ENCODE peak calls at places on chromosomes 16 and 17, in four cellular contexts. One of them, this sample, is unnamed.

GRCh38 chr17:30477758-30478115 is 529 bp downstream of the GOSR1 start:
- DNase-seq in HL-60: peak; percentile 5
- DNase-seq in K562: no peak
- DNase-seq in GM12878: no peak
- DNase-seq in this sample: peak; percentile 18

GRCh38 chr16:89395150-89396142 is 94.9 kb downstream of the ANKRD11 start:
- DNase-seq in GM12878: no peak
- DNase-seq in HL-60: no peak
- DNase-seq in K562: no peak
- DNase-seq in this sample: no peak

GRCh38 chr17:8859029-8859803 is 8.3 kb downstream of the PIK3R6 start:
- DNase-seq in HL-60: peak; percentile 40
- DNase-seq in GM12878: no peak
- DNase-seq in K562: no peak
- DNase-seq in this sample: no peak

GRCh38 chr17:65131946-65132345 is 5.2 kb upstream of the RGS9 start:
- DNase-seq in K562: no peak
- DNase-seq in GM12878: no peak
- DNase-seq in HL-60: no peak
- DNase-seq in this sample: no peak

GRCh38 chr17:8380049-8380448 is 2.9 kb downstream of the RPL26 start:
- DNase-seq in GM12878: no peak
- DNase-seq in HL-60: no peak
- DNase-seq in K562: no peak
- DNase-seq in this sample: no peak

GRCh38 chr17:49898547-49899490 is 51.0 kb upstream of the TAC4 start:
- DNase-seq in GM12878: no peak
- DNase-seq in HL-60: no peak
- DNase-seq in K562: peak; percentile 60
- DNase-seq in this sample: no peak

GRCh38 chr17:55693244-55694216 is 29.1 kb downstream of the TMEM100 start:
- DNase-seq in HL-60: peak; percentile 29
- DNase-seq in GM12878: no peak
- DNase-seq in K562: no peak
- DNase-seq in this sample: no peak

GRCh38 chr17:75288784-75289121 is 480 bp downstream of the SLC25A19 start:
- DNase-seq in GM12878: no peak
- DNase-seq in K562: peak; percentile 55
- DNase-seq in HL-60: peak; percentile 74
- DNase-seq in this sample: no peak

GRCh38 chr16:83705856-83706255 is 101.9 kb upstream of the HSBP1 start:
- DNase-seq in GM12878: no peak
- DNase-seq in HL-60: no peak
- DNase-seq in K562: no peak
- DNase-seq in this sample: no peak

GRCh38 chr17:32871736-32872135 is 5.2 kb downstream of the MYO1D start:
- DNase-seq in K562: no peak
- DNase-seq in HL-60: peak; percentile 29
- DNase-seq in GM12878: no peak
- DNase-seq in this sample: no peak

GRCh38 chr17:75398279-75398678 is 7.2 kb downstream of the GRB2 start:
- DNase-seq in K562: no peak
- DNase-seq in HL-60: no peak
- DNase-seq in GM12878: no peak
- DNase-seq in this sample: no peak

GRCh38 chr16:89337965-89338364 is 120.5 kb downstream of the ZNF778 start:
- DNase-seq in HL-60: no peak
- DNase-seq in GM12878: no peak
- DNase-seq in K562: no peak
- DNase-seq in this sample: no peak

GRCh38 chr17:7413346-7413985 is 5.8 kb downstream of the NLGN2 start:
- DNase-seq in GM12878: no peak
- DNase-seq in HL-60: no peak
- DNase-seq in K562: no peak
- DNase-seq in this sample: no peak

GRCh38 chr17:62627904-62628603 is 584 bp downstream of the MRC2 start:
- DNase-seq in GM12878: no peak
- DNase-seq in HL-60: peak; percentile 65
- DNase-seq in K562: peak; percentile 40
- DNase-seq in this sample: peak; percentile 64

GRCh38 chr16:892536-893255 is 78.1 kb downstream of the LMF1 start:
- DNase-seq in GM12878: no peak
- DNase-seq in HL-60: no peak
- DNase-seq in K562: peak; percentile 49
- DNase-seq in this sample: no peak

GRCh38 chr17:76593964-76594363 is 8.3 kb upstream of the ST6GALNAC2 start:
- DNase-seq in HL-60: no peak
- DNase-seq in K562: no peak
- DNase-seq in GM12878: no peak
- DNase-seq in this sample: no peak

GRCh38 chr16:81987706-81988105 is 23.6 kb downstream of the SDR42E1 start:
- DNase-seq in GM12878: no peak
- DNase-seq in K562: no peak
- DNase-seq in HL-60: no peak
- DNase-seq in this sample: no peak

GRCh38 chr16:69767459-69768229 is 5.5 kb downstream of the WWP2 start:
- DNase-seq in GM12878: no peak
- DNase-seq in HL-60: no peak
- DNase-seq in K562: no peak
- DNase-seq in this sample: no peak

GRCh38 chr17:44522883-44523671 is 19.9 kb upstream of the GPATCH8 start:
- DNase-seq in HL-60: peak; percentile 87
- DNase-seq in GM12878: peak; percentile 46
- DNase-seq in K562: peak; percentile 81
- DNase-seq in this sample: peak; percentile 65

GRCh38 chr17:14201087-14201486 is 35.6 kb downstream of the CDRT15 start:
- DNase-seq in K562: no peak
- DNase-seq in GM12878: no peak
- DNase-seq in HL-60: peak; percentile 8
- DNase-seq in this sample: no peak

GRCh38 chr17:17824119-17824779 is 12.5 kb downstream of the SREBF1 start:
- DNase-seq in K562: no peak
- DNase-seq in GM12878: no peak
- DNase-seq in HL-60: no peak
- DNase-seq in this sample: no peak

GRCh38 chr17:301681-302299 is 50.8 kb downstream of the RPH3AL start:
- DNase-seq in K562: no peak
- DNase-seq in GM12878: no peak
- DNase-seq in HL-60: peak; percentile 38
- DNase-seq in this sample: no peak

GRCh38 chr17:76824103-76824502 is 44.1 kb upstream of the MGAT5B start:
- DNase-seq in HL-60: no peak
- DNase-seq in GM12878: no peak
- DNase-seq in K562: no peak
- DNase-seq in this sample: no peak

GRCh38 chr16:30694926-30695678 is 3.9 kb upstream of the SRCAP start:
- DNase-seq in GM12878: no peak
- DNase-seq in HL-60: no peak
- DNase-seq in K562: no peak
- DNase-seq in this sample: no peak

GRCh38 chr16:64211306-64211705 is 910.6 kb downstream of the CDH11 start:
- DNase-seq in GM12878: no peak
- DNase-seq in HL-60: no peak
- DNase-seq in K562: no peak
- DNase-seq in this sample: no peak

GRCh38 chr17:61474235-61474927 is 22.2 kb downstream of the TBX4 start:
- DNase-seq in K562: no peak
- DNase-seq in GM12878: no peak
- DNase-seq in HL-60: no peak
- DNase-seq in this sample: no peak

GRCh38 chr16:57252148-57252721 is 7.2 kb downstream of the ARL2BP start:
- DNase-seq in K562: no peak
- DNase-seq in GM12878: no peak
- DNase-seq in HL-60: no peak
- DNase-seq in this sample: no peak

GRCh38 chr17:79695293-79696158 is 35.2 kb upstream of the ENPP7 start:
- DNase-seq in K562: no peak
- DNase-seq in HL-60: no peak
- DNase-seq in GM12878: no peak
- DNase-seq in this sample: no peak

GRCh38 chr16:24909856-24910255 is 64.1 kb downstream of the SLC5A11 start:
- DNase-seq in K562: no peak
- DNase-seq in GM12878: no peak
- DNase-seq in HL-60: no peak
- DNase-seq in this sample: no peak

GRCh38 chr16:53892155-53892554 is 188.2 kb downstream of the FTO start:
- DNase-seq in HL-60: peak; percentile 50
- DNase-seq in K562: peak; percentile 41
- DNase-seq in GM12878: no peak
- DNase-seq in this sample: no peak

GRCh38 chr17:67265620-67266019 is 20.6 kb upstream of the HELZ start:
- DNase-seq in HL-60: no peak
- DNase-seq in K562: no peak
- DNase-seq in GM12878: no peak
- DNase-seq in this sample: no peak

DNA sequence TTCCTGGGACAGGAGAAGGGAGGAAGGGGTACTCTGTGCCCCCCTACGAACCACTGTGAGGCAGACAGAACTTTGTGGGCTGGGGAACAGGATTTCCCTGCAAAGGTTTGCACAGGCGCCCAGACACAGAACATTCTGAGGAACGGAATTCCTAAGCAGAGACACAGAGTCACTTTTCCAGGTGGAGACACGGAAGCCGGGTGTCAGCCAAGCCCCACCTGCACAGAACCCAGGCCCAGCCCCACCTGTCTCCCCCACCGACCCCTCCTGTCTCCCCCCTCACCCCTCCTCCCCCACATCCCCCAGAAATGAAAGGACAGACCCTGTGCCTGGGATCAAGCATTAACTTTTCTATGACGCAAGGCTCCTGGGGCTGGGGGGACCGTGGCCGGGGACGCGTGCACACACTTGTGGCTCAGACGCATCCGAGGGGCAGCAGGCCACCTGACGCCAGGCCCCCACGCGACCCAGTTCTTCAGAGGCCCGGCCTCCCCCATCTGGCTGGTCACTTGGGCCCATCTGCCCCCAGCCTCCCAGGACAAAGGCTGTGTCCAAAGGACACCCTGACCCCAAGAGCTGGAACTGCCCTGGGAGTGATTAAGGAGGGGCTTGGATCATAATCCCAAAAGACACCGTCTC is 14.1 kb upstream of the PVALEF start:
- DNase-seq in K562: no peak
- DNase-seq in GM12878: no peak
- DNase-seq in HL-60: no peak
- DNase-seq in this sample: no peak
- TF ChIP-seq SPI1 in K562: no peak
- TF ChIP-seq SPI1 in GM12878: no peak
- TF ChIP-seq SPI1 in HL-60: no peak
- TF ChIP-seq SPI1 in this sample: no peak

GRCh38 chr17:83052241-83052564 is 27.2 kb upstream of the METRNL start:
- DNase-seq in HL-60: no peak
- DNase-seq in GM12878: no peak
- DNase-seq in K562: no peak
- DNase-seq in this sample: no peak
- TF ChIP-seq SPI1 in HL-60: no peak
- TF ChIP-seq SPI1 in GM12878: no peak
- TF ChIP-seq SPI1 in K562: no peak
- TF ChIP-seq SPI1 in this sample: no peak

DNA sequence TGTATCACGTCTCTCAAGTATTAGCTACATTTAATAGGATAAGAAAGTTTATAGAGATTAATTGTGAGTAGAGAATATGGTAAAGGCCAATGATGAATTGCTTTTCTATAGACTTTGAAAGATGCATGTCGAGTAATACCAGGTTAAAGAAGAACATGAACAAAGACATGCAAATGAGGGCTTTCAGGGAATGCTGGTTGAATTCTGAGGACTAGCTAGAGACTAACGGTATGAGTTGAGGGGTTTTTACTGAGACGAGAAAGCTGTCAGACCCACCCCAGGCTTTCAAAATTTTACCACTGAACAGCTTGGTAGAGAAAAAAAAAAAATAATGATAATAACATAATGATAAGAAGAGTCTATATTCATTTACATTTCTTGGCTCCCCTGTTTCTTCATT is 796.0 kb upstream of the CDH8 start:
- DNase-seq in GM12878: no peak
- DNase-seq in HL-60: no peak
- DNase-seq in K562: no peak
- DNase-seq in this sample: no peak
- TF ChIP-seq SPI1 in GM12878: no peak
- TF ChIP-seq SPI1 in HL-60: no peak
- TF ChIP-seq SPI1 in K562: no peak
- TF ChIP-seq SPI1 in this sample: no peak

DNA sequence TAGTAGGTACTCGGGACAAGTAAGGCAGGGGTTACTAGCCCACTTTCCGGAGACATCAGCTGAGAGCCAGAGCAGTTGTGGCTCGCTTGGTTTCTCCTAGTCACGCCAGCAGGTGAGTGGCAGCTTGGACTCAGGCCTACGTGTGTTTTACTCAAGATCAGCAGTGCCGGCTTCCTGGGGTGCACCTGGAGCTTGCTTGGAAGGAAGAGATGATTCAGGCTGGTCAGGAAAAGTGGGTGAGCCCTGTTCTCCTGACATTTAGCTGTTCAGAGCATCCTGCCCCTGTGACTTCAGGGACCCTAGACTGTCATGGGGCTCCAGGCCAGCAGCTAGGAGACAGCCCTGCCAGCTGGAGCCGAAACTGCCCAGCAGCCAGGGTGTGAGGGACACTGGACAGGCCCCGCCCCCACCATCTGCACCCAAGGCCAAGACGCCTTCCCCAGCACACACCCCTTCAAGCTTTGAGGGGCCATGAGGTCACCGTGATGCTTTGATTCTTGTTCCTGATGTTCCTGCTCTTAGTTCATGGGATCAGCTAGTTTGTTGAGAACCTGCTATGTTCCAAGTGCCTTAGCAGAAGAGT is 238.0 kb upstream of the CIBAR2 start:
- DNase-seq in HL-60: no peak
- DNase-seq in GM12878: no peak
- DNase-seq in K562: no peak
- DNase-seq in this sample: no peak
- TF ChIP-seq SPI1 in HL-60: no peak
- TF ChIP-seq SPI1 in GM12878: no peak
- TF ChIP-seq SPI1 in K562: no peak
- TF ChIP-seq SPI1 in this sample: no peak

DNA sequence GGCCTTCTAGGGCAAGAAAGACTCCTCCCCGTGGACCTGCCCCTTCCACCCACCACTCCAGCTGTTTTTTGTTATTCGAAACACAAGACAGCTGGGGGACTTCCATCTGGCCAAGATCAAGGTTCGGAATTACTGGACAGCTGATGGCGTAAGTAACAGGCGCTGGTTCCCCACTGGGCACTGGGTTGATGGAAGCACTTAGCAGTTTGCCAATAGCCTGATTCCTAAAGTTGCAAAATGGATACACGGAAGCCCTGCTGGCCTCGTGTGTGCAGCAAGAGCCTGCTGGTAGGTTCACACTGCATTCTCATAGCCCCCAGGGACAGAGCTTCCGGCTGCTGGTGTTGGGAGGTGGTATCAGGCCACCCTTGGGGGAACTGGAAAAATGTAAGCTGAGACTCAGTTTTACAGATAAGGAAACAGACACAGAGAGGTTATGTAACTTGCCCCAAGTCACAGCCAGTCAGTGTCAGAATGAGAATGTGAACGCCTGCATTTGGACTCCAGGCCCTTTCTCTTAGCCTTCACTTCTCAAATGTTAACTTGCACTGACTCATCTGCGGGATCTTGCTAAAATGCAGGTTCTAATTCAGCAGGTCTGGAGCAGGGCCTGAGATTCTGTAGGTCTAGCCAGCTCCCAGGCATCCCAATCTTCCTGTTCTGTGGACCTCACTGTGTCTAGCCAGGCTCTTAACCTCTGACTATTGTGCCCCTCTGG is 171.8 kb downstream of the KATNIP start:
- DNase-seq in HL-60: no peak
- DNase-seq in K562: no peak
- DNase-seq in GM12878: no peak
- DNase-seq in this sample: no peak
- TF ChIP-seq SPI1 in HL-60: no peak
- TF ChIP-seq SPI1 in K562: no peak
- TF ChIP-seq SPI1 in GM12878: no peak
- TF ChIP-seq SPI1 in this sample: no peak